ENCODE peak calls at places on chromosomes 7 and 10, in four cellular contexts. Y is WTC11, Q is SK-N-SH, C is K562. D is an unnamed sample.

GRCh38 chr7:130363156-130363847 is 17.0 kb upstream of the CPA1 start:
- DNase-seq in Y (no peak), C (peak; percentile 21), Q (no peak), D (no peak)

GRCh38 chr7:2616973-2617709 is 14.6 kb upstream of the TTYH3 start:
- DNase-seq in Q (no peak), Y (no peak), C (no peak), D (no peak)

GRCh38 chr7:6395898-6396582 is 51.7 kb downstream of the DAGLB start:
- DNase-seq in Y (no peak), C (no peak), Q (no peak), D (no peak)

GRCh38 chr10:101223274-101224059 is 5.8 kb downstream of the LBX1 start:
- DNase-seq in Y (no peak), Q (peak; percentile 48), C (no peak), D (no peak)

GRCh38 chr10:91582063-91582673 is 50.7 kb downstream of the PPP1R3C start:
- DNase-seq in Y (no peak), Q (no peak), C (no peak), D (no peak)

GRCh38 chr10:113610636-113611601 is 52.9 kb downstream of the NRAP start:
- DNase-seq in Y (peak; percentile 48), C (peak; percentile 6), Q (no peak), D (no peak)

GRCh38 chr10:28951484-28951883 is 274.2 kb downstream of the BAMBI start:
- DNase-seq in Q (no peak), C (no peak), Y (no peak), D (no peak)

GRCh38 chr7:35878356-35878755 is 77.5 kb downstream of the SEPTIN7 start:
- DNase-seq in C (no peak), Y (no peak), Q (no peak), D (no peak)

GRCh38 chr7:100003711-100004661 is 11.4 kb upstream of the ZKSCAN1 start:
- DNase-seq in Q (peak; percentile 36), Y (no peak), C (no peak), D (no peak)

GRCh38 chr7:145978769-145979168 is 137.8 kb upstream of the CNTNAP2 start:
- DNase-seq in Y (no peak), Q (no peak), C (no peak), D (no peak)

GRCh38 chr7:116779921-116780320 is 82.5 kb upstream of the CAPZA2 start:
- DNase-seq in Q (no peak), Y (no peak), C (no peak), D (no peak)
- TF ChIP-seq TEAD4 in Q (no peak), Y (no peak), C (no peak), D (no peak)

DNA sequence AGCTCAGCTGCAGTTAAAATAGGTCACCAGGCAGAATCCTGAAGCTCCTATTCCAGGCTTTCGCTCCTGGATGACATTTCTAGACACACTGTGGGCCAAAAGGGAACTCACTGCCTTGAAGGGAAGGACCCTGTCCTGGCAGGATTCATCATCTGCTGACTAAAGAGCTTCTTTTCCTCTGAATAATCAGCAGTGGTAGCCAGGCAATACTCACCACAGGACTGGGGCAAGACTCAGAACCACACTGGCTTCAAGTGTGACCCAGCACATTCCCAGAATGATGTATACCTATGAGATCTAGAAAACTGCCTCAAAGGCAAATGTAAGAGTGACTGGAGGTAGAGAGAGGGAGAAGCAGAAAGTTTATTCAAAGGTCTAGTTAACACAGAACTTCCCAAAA is 29.5 kb upstream of the EBF3 start:
- DNase-seq in Q (no peak), C (no peak), Y (no peak), D (no peak)
- TF ChIP-seq TEAD4 in Q (no peak), C (no peak), Y (no peak), D (no peak)

DNA sequence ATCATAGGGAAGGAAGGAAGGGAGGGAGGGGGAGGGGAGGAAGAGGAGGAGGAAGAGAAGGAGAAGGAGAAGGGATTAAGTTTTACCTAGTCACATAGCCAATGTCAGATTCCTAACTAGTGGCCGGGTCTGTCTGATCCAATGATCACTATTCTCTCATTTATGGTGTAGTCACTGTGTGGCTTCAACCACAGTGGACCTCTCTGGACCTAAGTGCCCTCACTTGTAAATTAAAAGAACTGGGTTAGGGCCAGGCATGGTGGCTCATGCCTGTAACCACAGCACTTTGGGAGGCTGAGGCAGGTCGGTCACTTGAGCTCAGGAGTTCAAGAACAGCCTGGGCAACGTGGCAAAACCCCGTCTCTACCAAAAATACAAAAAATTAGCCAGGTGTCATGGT is 6.6 kb upstream of the SERPINE1 start:
- DNase-seq in Y (no peak), C (no peak), Q (no peak), D (no peak)
- TF ChIP-seq TEAD4 in Y (no peak), C (no peak), Q (no peak), D (no peak)

GRCh38 chr7:107147464-107148214 is 21.2 kb upstream of the HBP1 start:
- DNase-seq in Q (peak; percentile 51), Y (peak; percentile 27), C (peak; percentile 72), D (no peak)
- TF ChIP-seq TEAD4 in Q (no peak), Y (no peak), C (peak; percentile 34), D (no peak)

GRCh38 chr7:155532792-155533119 is 13.6 kb downstream of the CNPY1 start:
- DNase-seq in Y (no peak), Q (no peak), C (no peak), D (no peak)

GRCh38 chr7:155529845-155530244 is 16.5 kb downstream of the CNPY1 start:
- DNase-seq in Q (no peak), Y (no peak), C (no peak), D (no peak)

GRCh38 chr7:155531686-155532085 is 14.7 kb downstream of the CNPY1 start:
- DNase-seq in Y (no peak), Q (no peak), C (no peak), D (no peak)

GRCh38 chr7:155529346-155529745 is 17.0 kb downstream of the CNPY1 start:
- DNase-seq in Q (no peak), C (no peak), Y (no peak), D (no peak)

GRCh38 chr7:155530601-155531000 is 15.8 kb downstream of the CNPY1 start:
- DNase-seq in Q (no peak), C (no peak), Y (no peak), D (no peak)
- TF ChIP-seq TEAD4 in Q (no peak), C (no peak), Y (no peak), D (no peak)

DNA sequence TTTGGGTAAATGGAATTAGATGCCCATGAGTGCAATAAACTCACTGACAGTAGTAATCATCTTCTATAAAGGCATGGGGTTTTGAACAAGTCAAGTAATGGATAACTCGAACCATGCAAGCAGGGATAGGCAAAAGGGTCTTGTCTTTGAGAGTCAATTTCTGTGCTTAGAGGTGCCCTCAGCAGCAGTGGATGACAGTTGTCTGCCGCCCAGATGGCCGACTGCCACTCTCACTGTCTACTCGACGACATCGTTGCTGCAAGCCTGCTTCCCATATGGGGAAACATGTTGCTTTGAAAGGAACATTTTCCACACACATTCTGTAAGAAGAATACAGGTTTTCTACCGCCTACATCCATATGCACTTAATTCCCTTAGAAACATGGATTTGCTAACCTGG is 236.3 kb upstream of the DKK1 start:
- DNase-seq in Y (no peak), Q (no peak), C (no peak), D (no peak)
- TF ChIP-seq TEAD4 in Y (no peak), Q (no peak), C (no peak), D (no peak)

GRCh38 chr7:120857558-120858298 is at the start of gene TSPAN12:
- DNase-seq in Y (peak; percentile 83), Q (peak; percentile 91), C (peak; percentile 86), D (peak; percentile 85)
- TF ChIP-seq TEAD4 in Y (no peak), Q (no peak), C (no peak), D (no peak)

GRCh38 chr10:3248526-3249255 is 76.1 kb upstream of the PITRM1 start:
- DNase-seq in Y (no peak), Q (no peak), C (peak; percentile 24), D (no peak)
- TF ChIP-seq TEAD4 in Y (no peak), Q (peak; percentile 82), C (no peak), D (no peak)

GRCh38 chr7:101170617-101171441 is 5.5 kb upstream of the VGF start:
- DNase-seq in C (no peak), Q (no peak), Y (no peak), D (no peak)

GRCh38 chr7:101168412-101169049 is 3.2 kb upstream of the VGF start:
- DNase-seq in Q (no peak), Y (no peak), C (peak; percentile 32), D (no peak)

GRCh38 chr7:101169110-101169837 is 3.9 kb upstream of the VGF start:
- DNase-seq in Q (peak; percentile 30), Y (no peak), C (peak; percentile 61), D (no peak)

GRCh38 chr7:101171442-101171837 is 6.1 kb upstream of the VGF start:
- DNase-seq in Q (peak; percentile 46), Y (no peak), C (peak; percentile 46), D (no peak)

DNA sequence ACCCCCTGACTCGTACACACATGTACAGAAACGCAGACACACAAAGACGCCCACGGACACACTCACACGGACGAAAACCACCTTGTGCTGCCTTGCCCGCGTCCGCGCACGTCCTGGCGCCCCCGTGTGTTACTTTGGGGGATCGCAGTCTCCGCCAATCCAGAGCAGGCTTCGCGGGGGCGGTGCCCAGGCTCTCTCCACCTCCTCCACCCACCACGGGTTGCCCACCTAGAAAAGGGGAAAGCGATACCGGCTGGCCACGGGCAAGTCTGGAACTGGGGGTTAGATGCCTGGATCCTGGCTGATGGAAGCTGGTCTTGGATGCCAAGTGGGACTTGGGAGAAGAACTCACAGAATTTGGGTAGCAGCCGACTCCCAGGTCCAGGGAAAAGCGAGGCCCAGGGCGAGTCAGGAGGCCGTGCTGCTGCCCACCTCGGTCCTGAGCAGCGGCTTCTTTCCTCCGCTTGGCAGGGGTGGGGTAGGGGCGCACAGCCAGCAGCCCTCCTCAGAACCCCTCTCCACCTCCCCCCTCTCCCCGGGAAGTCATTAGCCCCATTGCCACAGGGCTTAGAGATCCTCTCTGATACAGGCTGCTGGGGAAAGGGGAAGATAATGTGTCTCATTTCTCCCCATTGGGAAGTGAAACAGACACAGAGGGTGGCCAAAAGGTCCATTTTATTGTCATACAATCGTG is 4.6 kb upstream of the VGF start:
- DNase-seq in Q (peak; percentile 94), Y (peak; percentile 86), C (peak; percentile 84), D (peak; percentile 98)
- TF ChIP-seq TEAD4 in Q (no peak), Y (no peak), C (no peak), D (no peak)